ENCODE peak calls at places on chromosomes 11 and 22, in four cellular contexts. U is HCT116, Q is fibroblast of lung, V is colonic mucosa. X is an unnamed sample. For H3K4me1, the result is how much of the 10 kb centered on the place peaks cover.

GRCh38 chr11:123469089-123469488 is 39.0 kb downstream of the GRAMD1B start:
- DNase-seq in U (no peak), Q (no peak), V (no peak), X (no peak)

GRCh38 chr11:81246937-81247336 is 1486.7 kb downstream of the FAM181B start:
- DNase-seq in U (no peak), Q (no peak), V (peak), X (no peak)

GRCh38 chr11:16242806-16243205 is 113.5 kb downstream of the SOX6 start:
- DNase-seq in U (no peak), Q (no peak), V (no peak), X (no peak)

GRCh38 chr11:130315354-130315970 is 745 bp upstream of the ZBTB44 start:
- DNase-seq in U (no peak), Q (no peak), V (peak), X (no peak)

GRCh38 chr11:3873712-3874349 is 18.4 kb downstream of the STIM1 start:
- DNase-seq in U (no peak), Q (no peak), V (no peak), X (no peak)

GRCh38 chr11:45886816-45887520 is 1.5 kb downstream of the MAPK8IP1 start:
- DNase-seq in U (no peak), Q (no peak), V (no peak), X (no peak)

GRCh38 chr11:18408558-18409242 is 3.4 kb upstream of the LDHC start:
- DNase-seq in U (no peak), Q (no peak), V (no peak), X (no peak)

GRCh38 chr11:15816996-15817395 is 539.4 kb downstream of the SOX6 start:
- DNase-seq in U (no peak), Q (peak), V (no peak), X (no peak)

GRCh38 chr11:116821050-116821918 is 1.8 kb downstream of the APOA4 start:
- DNase-seq in U (no peak), Q (no peak), V (no peak), X (no peak)

GRCh38 chr11:117833401-117833891 is 8.9 kb upstream of the FXYD2 start:
- DNase-seq in U (no peak), Q (no peak), V (peak), X (no peak)

GRCh38 chr11:394034-394857 is at the start of gene PKP3:
- DNase-seq in U (peak), Q (peak), V (peak), X (no peak)

GRCh38 chr11:8059571-8060011 is 21.4 kb upstream of the TUB start:
- DNase-seq in U (no peak), Q (no peak), V (no peak), X (peak)

GRCh38 chr11:72278911-72279310 is 34.9 kb upstream of the PHOX2A start:
- DNase-seq in U (peak), Q (peak), V (no peak), X (no peak)

GRCh38 chr11:83574516-83574915 is 288.3 kb upstream of the CCDC90B start:
- DNase-seq in U (no peak), Q (peak), V (no peak), X (no peak)

GRCh38 chr11:61489833-61490585 is 18.5 kb upstream of the LRRC10B start:
- DNase-seq in U (no peak), Q (peak), V (no peak), X (no peak)

GRCh38 chr11:17805043-17805442 is 70.5 kb downstream of the KCNC1 start:
- DNase-seq in U (no peak), Q (no peak), V (no peak), X (no peak)

GRCh38 chr11:74460481-74461154 is 6.7 kb downstream of the KCNE3 start:
- DNase-seq in U (no peak), Q (peak), V (no peak), X (peak)

GRCh38 chr22:39717099-39717498 is 146.5 kb downstream of the CACNA1I start:
- DNase-seq in U (no peak), Q (no peak), V (no peak), X (no peak)

GRCh38 chr22:49305215-49305965 is 522.3 kb downstream of the BRD1 start:
- DNase-seq in U (peak), Q (no peak), V (peak), X (peak)

GRCh38 chr11:3859373-3859881 is 4.0 kb downstream of the STIM1 start:
- DNase-seq in U (no peak), Q (no peak), V (peak), X (no peak)

GRCh38 chr22:43230983-43231723 is 44.2 kb upstream of the TTLL12 start:
- DNase-seq in U (peak), Q (peak), V (peak), X (no peak)

DNA sequence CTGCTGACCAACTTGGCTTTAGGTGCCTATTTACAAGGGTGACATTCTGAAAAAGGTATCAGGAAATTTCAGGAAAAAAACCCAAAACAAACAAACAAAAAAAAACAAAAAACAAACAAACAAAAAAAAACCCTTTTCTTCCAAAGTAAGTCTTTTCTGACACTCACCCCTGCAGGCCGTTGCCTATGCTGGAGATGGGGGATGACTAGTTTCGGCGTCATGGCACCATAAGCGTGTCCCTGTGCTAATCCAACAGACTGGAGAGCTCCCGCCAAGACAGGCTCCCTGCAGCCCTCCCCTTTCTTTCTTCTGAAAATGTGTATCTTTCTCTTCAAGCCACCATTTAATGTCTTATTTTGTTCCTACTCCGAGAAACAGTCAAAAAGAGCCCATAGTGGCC is 13.7 kb downstream of the VSIG10L2 start:
- DNase-seq in U (no peak), Q (no peak), V (no peak), X (no peak)
- H3K4me1 ChIP-seq in U (under half), Q (under half), V (under half), X (under half)

GRCh38 chr22:24106385-24107381 is 74.6 kb upstream of the SUSD2 start:
- DNase-seq in U (no peak), Q (no peak), V (no peak), X (no peak)
- H3K27ac ChIP-seq in U (no peak), Q (no peak), V (no peak), X (peak)

GRCh38 chr22:17260291-17260690 is 41.1 kb upstream of the ADA2 start:
- DNase-seq in U (no peak), Q (no peak), V (no peak), X (no peak)
- H3K4me1 ChIP-seq in U (under half), Q (under half), V (under half), X (under half)

DNA sequence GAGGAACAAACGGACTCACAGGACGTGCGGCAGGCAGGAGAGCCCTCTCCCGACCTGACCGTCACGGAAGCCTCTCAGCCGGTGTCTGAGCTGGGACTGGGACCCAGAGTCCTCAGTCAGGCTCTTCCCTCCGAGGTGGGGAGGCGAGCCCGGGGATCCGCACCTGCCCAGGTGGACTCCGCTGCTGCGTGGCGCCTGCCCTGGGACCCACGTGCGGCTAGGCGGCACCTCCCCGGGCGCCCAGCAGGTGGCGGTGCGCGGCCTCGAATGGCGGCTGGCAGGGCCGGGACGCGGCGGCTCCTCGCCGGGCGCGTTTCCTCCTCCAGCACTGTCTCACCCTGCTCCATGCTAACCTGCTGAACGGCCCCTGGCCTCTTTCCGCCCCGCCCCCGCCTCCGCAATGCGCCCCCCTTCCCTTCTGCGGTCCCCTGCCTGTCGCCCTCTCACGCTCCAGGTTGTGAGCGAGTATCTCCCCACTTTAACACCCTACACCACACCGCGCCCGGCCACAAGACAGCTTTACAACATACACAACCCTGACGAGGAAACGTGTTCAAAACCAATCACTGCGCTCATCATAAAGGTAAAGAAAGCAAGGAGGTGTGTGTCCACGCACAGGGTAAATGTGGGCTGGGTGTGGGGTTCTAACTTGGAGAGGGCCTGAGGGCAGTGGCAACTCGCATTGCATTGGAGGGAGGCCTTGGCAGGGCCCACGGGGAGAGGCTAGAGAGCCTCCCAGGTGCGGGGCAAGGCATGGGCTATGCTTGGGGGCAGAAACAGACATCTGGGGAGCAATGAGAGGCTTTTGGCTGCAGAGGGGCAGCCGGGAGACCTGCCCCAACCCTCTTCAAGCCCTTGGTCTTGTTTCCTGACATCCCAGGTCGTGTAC is 25.9 kb upstream of the ATXN10 start:
- DNase-seq in U (peak), Q (no peak), V (peak), X (peak)
- H3K27ac ChIP-seq in U (no peak), Q (no peak), V (no peak), X (no peak)

X was measured in right atrium auricular region.